ENCODE peak calls at places on chromosomes 1 and 21, in seven cellular contexts. D is iris pigment epithelial cell; N is HCT116; M is stimulated activated CD4-positive, alpha-beta T cell treated with anti-CD3 and anti-CD28 coated beads, Interleukin-1b, Interleukin-23, amount 100 ng/mL, for 4 hours; Z is activated gamma-delta T cell; L is T-helper 9 cell; F is EL. R is an unnamed sample.

GRCh38 chr1:37017737-37018136 is 16.6 kb downstream of the GRIK3 start:
- DNase-seq in Z (no peak), L (no peak), N (no peak), F (no peak), M (no peak), D (no peak), R (no peak)

GRCh38 chr1:178664278-178664677 is 60.8 kb upstream of the RALGPS2 start:
- DNase-seq in F (no peak), M (no peak), Z (no peak), N (no peak), L (no peak), D (no peak), R (peak; percentile 72)

GRCh38 chr1:203638076-203638475 is 11.4 kb downstream of the ATP2B4 start:
- DNase-seq in M (no peak), N (no peak), F (no peak), L (no peak), D (no peak), Z (no peak), R (no peak)

GRCh38 chr1:103525114-103525606 is 339 bp upstream of the RNPC3 start:
- DNase-seq in F (peak; percentile 59), Z (no peak), D (peak; percentile 75), M (no peak), L (no peak), N (no peak), R (peak; percentile 30)

GRCh38 chr1:165161130-165161529 is 195.4 kb downstream of the LMX1A start:
- DNase-seq in L (no peak), F (no peak), D (no peak), N (no peak), Z (no peak), M (no peak), R (no peak)

GRCh38 chr1:38670544-38671122 is 188.9 kb downstream of the RRAGC start:
- DNase-seq in F (no peak), M (no peak), D (no peak), N (no peak), L (no peak), Z (no peak), R (no peak)

GRCh38 chr21:45825209-45825602 is 156.4 kb upstream of the COL6A1 start:
- DNase-seq in L (no peak), F (no peak), N (no peak), Z (no peak), M (no peak), D (no peak), R (no peak)

GRCh38 chr1:26949926-26950319 is 10.3 kb downstream of the KDF1 start:
- DNase-seq in D (no peak), Z (no peak), M (no peak), L (no peak), F (peak; percentile 23), N (no peak), R (no peak)

GRCh38 chr1:55781944-55782482 is 566.8 kb upstream of the USP24 start:
- DNase-seq in F (peak; percentile 74), L (no peak), N (peak; percentile 32), M (no peak), D (peak; percentile 87), Z (no peak), R (no peak)

GRCh38 chr1:20255666-20256065 is 35.0 kb upstream of the VWA5B1 start:
- DNase-seq in M (no peak), N (no peak), D (peak; percentile 32), L (no peak), F (peak; percentile 73), Z (no peak), R (no peak)

GRCh38 chr1:54270543-54270942 is 70.6 kb downstream of the MRPL37 start:
- DNase-seq in Z (no peak), D (no peak), F (no peak), M (no peak), N (no peak), L (no peak), R (no peak)

GRCh38 chr21:18759751-18760161 is 356.2 kb upstream of the TMPRSS15 start:
- DNase-seq in F (no peak), N (no peak), D (no peak), Z (no peak), M (no peak), L (no peak), R (no peak)

GRCh38 chr1:16617778-16618580 is 4.6 kb upstream of the NBPF1 start:
- DNase-seq in L (no peak), F (no peak), N (no peak), Z (no peak), M (no peak), D (no peak), R (no peak)

GRCh38 chr21:21003701-21004100 is 5.5 kb downstream of the NCAM2 start:
- DNase-seq in N (peak; percentile 6), M (no peak), L (no peak), D (peak; percentile 18), F (peak; percentile 14), Z (no peak), R (no peak)

GRCh38 chr1:15272009-15272781 is 25.2 kb downstream of the FHAD1 start:
- DNase-seq in Z (no peak), D (peak; percentile 67), F (peak; percentile 80), L (no peak), M (no peak), N (peak; percentile 66), R (peak; percentile 32)

GRCh38 chr1:199561334-199561733 is 466.2 kb upstream of the NR5A2 start:
- DNase-seq in L (no peak), F (no peak), M (no peak), D (no peak), N (no peak), Z (no peak), R (no peak)

GRCh38 chr1:231971397-231972233 is 345.0 kb downstream of the DISC1 start:
- DNase-seq in Z (no peak), N (no peak), M (no peak), D (peak; percentile 75), F (peak; percentile 57), L (no peak), R (no peak)

GRCh38 chr1:202143768-202144509 is 598 bp downstream of the ARL8A start:
- DNase-seq in M (no peak), D (peak; percentile 20), Z (no peak), N (no peak), F (peak; percentile 21), L (no peak), R (peak; percentile 67)

GRCh38 chr1:212917134-212917485 is 33.2 kb upstream of the VASH2 start:
- DNase-seq in Z (no peak), D (no peak), M (no peak), N (no peak), F (no peak), L (no peak), R (no peak)

GRCh38 chr1:2925923-2926322 is 95.3 kb upstream of the ACTRT2 start:
- DNase-seq in N (no peak), F (no peak), M (no peak), L (no peak), D (no peak), Z (no peak), R (no peak)

R was measured in germinal center.